ENCODE peak calls at places on chromosomes 4 and X, in nine cellular contexts. E is endothelial cell; P is hypothalamus; B is effector memory CD8-positive, alpha-beta T cell; R is LHCN-M2; D is K562; V is EL; J is upper lobe of right lung; C is ecto neural progenitor cell. G is an unnamed sample.

GRCh38 chr4:29326004-29326403 is 1394.2 kb upstream of the PCDH7 start:
- DNase-seq in V (no peak), R (no peak), B (no peak), E (no peak), C (no peak), P (no peak), J (no peak), D (no peak), G (no peak)

GRCh38 chr4:18536420-18536819 is 514.9 kb upstream of the LCORL start:
- DNase-seq in E (no peak), J (no peak), B (no peak), R (no peak), V (no peak), C (no peak), P (no peak), D (no peak), G (no peak)

GRCh38 chr4:92303621-92304027 is at the start of gene GRID2:
- DNase-seq in V (peak), D (no peak), C (peak), P (no peak), J (peak), R (peak), E (peak), B (no peak), G (peak)

GRCh38 chrX:39150621-39151020 is 349.4 kb downstream of the MID1IP1 start:
- DNase-seq in V (no peak), D (no peak), J (no peak), E (no peak), C (no peak), R (no peak), B (no peak), P (no peak), G (no peak)

GRCh38 chr4:168119870-168120269 is 27.5 kb downstream of the ANXA10 start:
- DNase-seq in C (no peak), E (no peak), R (peak), J (no peak), V (no peak), B (no peak), D (no peak), P (no peak), G (no peak)

GRCh38 chr4:142598132-142598531 is 248.0 kb downstream of the INPP4B start:
- DNase-seq in V (no peak), E (no peak), J (no peak), B (no peak), R (peak), D (no peak), P (no peak), C (no peak), G (no peak)

GRCh38 chr4:2066011-2066551 is 7.0 kb downstream of the NAT8L start:
- DNase-seq in B (no peak), J (peak), D (no peak), P (no peak), C (no peak), V (no peak), E (no peak), R (no peak), G (peak)

GRCh38 chr4:129218355-129218754 is 122.4 kb downstream of the C4orf33 start:
- DNase-seq in J (no peak), B (no peak), E (no peak), R (peak), V (peak), P (no peak), C (no peak), D (no peak), G (no peak)

GRCh38 chr4:20395160-20395773 is 143.6 kb downstream of the SLIT2 start:
- DNase-seq in P (no peak), E (peak), D (peak), V (peak), C (peak), B (no peak), R (peak), J (no peak), G (no peak)

GRCh38 chr4:169975837-169976796 is 50.1 kb downstream of the MFAP3L start:
- DNase-seq in C (peak), D (no peak), R (no peak), B (no peak), J (no peak), E (no peak), V (no peak), P (no peak), G (no peak)

GRCh38 chrX:13716905-13717304 is 17.5 kb downstream of the TRAPPC2 start:
- DNase-seq in B (peak), J (no peak), P (no peak), V (no peak), D (no peak), E (no peak), C (no peak), R (no peak), G (no peak)

GRCh38 chrX:78652971-78653822 is 5.9 kb downstream of the RTL3 start:
- DNase-seq in B (no peak), V (peak), R (peak), D (no peak), E (no peak), P (no peak), J (no peak), C (no peak), G (no peak)

GRCh38 chr4:122341906-122342305 is 36.9 kb upstream of the ADAD1 start:
- DNase-seq in D (no peak), C (no peak), P (no peak), V (peak), R (peak), E (no peak), B (no peak), J (no peak), G (no peak)

GRCh38 chr4:145507636-145508035 is 26.0 kb downstream of the SMAD1 start:
- DNase-seq in P (no peak), B (no peak), R (peak), V (peak), J (no peak), D (no peak), C (no peak), E (no peak), G (no peak)

GRCh38 chr4:52028970-52029369 is 8.8 kb upstream of the LRRC66 start:
- DNase-seq in R (peak), C (no peak), B (no peak), D (no peak), V (peak), E (no peak), P (no peak), J (no peak), G (no peak)

GRCh38 chrX:10381218-10381617 is 224.4 kb downstream of the CLCN4 start:
- DNase-seq in R (no peak), C (no peak), P (no peak), J (no peak), V (no peak), D (no peak), B (no peak), E (no peak), G (no peak)

GRCh38 chrX:1231850-1232505 is 19.5 kb upstream of the CRLF2 start:
- DNase-seq in E (no peak), V (no peak), R (no peak), B (no peak), J (no peak), C (no peak), D (no peak), P (no peak), G (no peak)

GRCh38 chr4:183541081-183542045 is 36.5 kb downstream of the ING2 start:
- DNase-seq in B (no peak), V (no peak), E (no peak), J (no peak), D (no peak), R (no peak), P (no peak), C (peak), G (no peak)

GRCh38 chrX:108304210-108304609 is 134.0 kb downstream of the COL4A6 start:
- DNase-seq in B (no peak), E (no peak), R (no peak), J (no peak), P (no peak), C (no peak), V (no peak), D (peak), G (no peak)